ENCODE peak calls at places on chromosomes 2 and 18, in eight cellular contexts. M, N, I, Z, T, J, L and X are unnamed samples.

GRCh38 chr2:64327510-64328414 is 126.2 kb upstream of the LGALSL start:
- DNase-seq in M (peak), N (no peak), T (no peak), L (peak), Z (peak), I (peak), J (peak), X (peak)

GRCh38 chr2:175435012-175435411 is 253.5 kb upstream of the ATP5MC3 start:
- DNase-seq in T (no peak), J (peak), N (no peak), L (no peak), M (no peak), I (no peak), Z (no peak), X (no peak)

GRCh38 chr2:17245921-17246320 is 272.3 kb downstream of the RAD51AP2 start:
- DNase-seq in Z (no peak), M (no peak), I (no peak), L (no peak), N (no peak), J (no peak), T (no peak), X (no peak)

GRCh38 chr2:124024491-124025348 is at the start of gene CNTNAP5:
- DNase-seq in J (no peak), M (peak), T (no peak), I (peak), L (no peak), Z (peak), N (peak), X (peak)

GRCh38 chr2:8310557-8311455 is 371.1 kb upstream of the ID2 start:
- DNase-seq in L (peak), N (no peak), M (no peak), I (no peak), J (peak), Z (no peak), T (no peak), X (no peak)

GRCh38 chr2:437772-438393 is 150.0 kb upstream of the ALKAL2 start:
- DNase-seq in M (no peak), Z (no peak), N (peak), L (peak), J (no peak), I (peak), T (no peak), X (no peak)

GRCh38 chr2:25294573-25295462 is 46.9 kb downstream of the DNMT3A start:
- DNase-seq in Z (peak), J (peak), T (no peak), N (no peak), L (peak), M (peak), I (peak), X (peak)

GRCh38 chr2:109168716-109169115 is 39.7 kb downstream of the SH3RF3 start:
- DNase-seq in J (no peak), N (no peak), I (no peak), L (no peak), M (no peak), T (no peak), Z (no peak), X (no peak)

GRCh38 chr2:219452361-219453317 is 18.0 kb downstream of the SPEG start:
- DNase-seq in Z (peak), T (peak), J (no peak), L (no peak), M (peak), I (peak), N (peak), X (no peak)

GRCh38 chr18:48138660-48139426 is 208.4 kb upstream of the SMAD2 start:
- DNase-seq in T (no peak), L (no peak), N (no peak), Z (no peak), J (no peak), M (no peak), I (peak), X (no peak)

GRCh38 chr2:224085246-224085645 is 46.2 kb upstream of the SERPINE2 start:
- DNase-seq in N (no peak), J (no peak), M (peak), T (peak), L (no peak), I (no peak), Z (peak), X (no peak)

GRCh38 chr18:26082475-26082874 is 7.9 kb downstream of the SS18 start:
- DNase-seq in M (peak), N (no peak), Z (peak), T (no peak), L (no peak), J (no peak), I (no peak), X (no peak)